ENCODE peak calls at places on chromosomes 12 and 14, in nine cellular contexts. C is HL-60; V is NK-92 treated with Interleukin-12 subunit alpha and Interleukin-12 subunit beta, amount 100 ng/mL, for 24 hours; P is stimulated activated CD8-positive, alpha-beta memory T cell treated with anti-CD3 and anti-CD28 coated beads, Interleukin-12 subunit alpha, Interleukin-12 subunit beta, amount 100 ng/mL, for 1 hour; Y is mucosa of descending colon; J is NCI-H1105; E is thyroid gland; X is astrocyte; L is DMS 273 treated with DMSO at 0.1 percent for 48 hours. W is an unnamed sample.
A peak's percentile ranks its signal among the peaks of the same experiment; 100 is the strongest.

GRCh38 chr12:75774309-75775052 is 257.1 kb downstream of the PHLDA1 start:
- DNase-seq in Y (no peak), J (no peak), V (no peak), X (peak; percentile 86), E (no peak), L (no peak), P (no peak), C (no peak), W (no peak)

GRCh38 chr12:4366090-4366489 is 13.4 kb downstream of the FGF23 start:
- DNase-seq in J (no peak), Y (no peak), C (no peak), L (no peak), V (no peak), X (no peak), E (no peak), P (no peak), W (no peak)

GRCh38 chr12:70756118-70756517 is 118.9 kb upstream of the PTPRB start:
- DNase-seq in J (no peak), P (no peak), V (no peak), L (no peak), C (no peak), X (peak; percentile 74), Y (no peak), E (no peak), W (peak; percentile 20)

GRCh38 chr12:14828896-14829295 is 14.4 kb downstream of the ART4 start:
- DNase-seq in V (no peak), P (no peak), X (no peak), C (no peak), Y (no peak), E (no peak), J (no peak), L (no peak), W (peak; percentile 31)

GRCh38 chr14:81309511-81309910 is 88.8 kb upstream of the GTF2A1 start:
- DNase-seq in J (no peak), P (no peak), E (no peak), V (no peak), C (no peak), L (no peak), Y (no peak), X (no peak), W (no peak)

GRCh38 chr12:68899251-68899771 is 33.7 kb downstream of the CPM start:
- DNase-seq in E (peak; percentile 34), L (no peak), J (no peak), C (no peak), X (peak; percentile 90), V (no peak), Y (peak; percentile 51), P (no peak), W (peak; percentile 59)

GRCh38 chr12:105888696-105889095 is 250.1 kb downstream of the NUAK1 start:
- DNase-seq in P (no peak), L (no peak), Y (no peak), C (no peak), E (no peak), J (no peak), V (no peak), X (peak; percentile 93), W (peak; percentile 30)

GRCh38 chr12:93453633-93454032 is 11.9 kb upstream of the UBE2N start:
- DNase-seq in X (peak; percentile 67), C (no peak), P (no peak), L (no peak), V (no peak), J (no peak), Y (no peak), E (no peak), W (peak; percentile 77)

GRCh38 chr12:19746471-19746870 is 307.2 kb downstream of the AEBP2 start:
- DNase-seq in Y (no peak), L (no peak), J (no peak), P (no peak), C (no peak), V (no peak), E (no peak), X (no peak), W (no peak)

GRCh38 chr12:105601158-105601557 is 270.7 kb downstream of the C12orf75 start:
- DNase-seq in P (no peak), L (no peak), X (peak; percentile 54), V (no peak), Y (no peak), J (no peak), E (no peak), C (no peak), W (peak; percentile 13)

GRCh38 chr14:49615776-49616175 is 4.7 kb downstream of the RPL36AL start:
- DNase-seq in X (no peak), C (no peak), V (no peak), J (no peak), Y (no peak), E (no peak), L (no peak), P (no peak), W (no peak)

GRCh38 chr14:63659726-63660125 is 18.1 kb upstream of the WDR89 start:
- DNase-seq in J (no peak), V (no peak), Y (no peak), L (no peak), P (no peak), C (no peak), X (peak; percentile 41), E (no peak), W (peak; percentile 10)